ENCODE peak calls at places on chromosomes 2 and 18, in five cellular contexts. I is breast epithelium, S is pancreas, F is HFF-Myc, O is upper lobe of right lung. D is an unnamed sample.

GRCh38 chr2:216713691-216714411 is 18.5 kb upstream of the IGFBP5 start:
- DNase-seq in S (no peak), F (peak; percentile 61), O (no peak), I (peak; percentile 79), D (no peak)

GRCh38 chr2:151292124-151292523 is 2.7 kb upstream of the NMI start:
- DNase-seq in F (no peak), S (no peak), I (no peak), O (no peak), D (no peak)

GRCh38 chr18:58313491-58314032 is 269.5 kb downstream of the NEDD4L start:
- DNase-seq in O (no peak), F (no peak), S (peak; percentile 71), I (no peak), D (no peak)

GRCh38 chr2:190646780-190647626 is 1.9 kb upstream of the NAB1 start:
- DNase-seq in O (no peak), I (no peak), F (no peak), S (no peak), D (no peak)

GRCh38 chr2:208466920-208467298 is 60.3 kb downstream of the PTH2R start:
- DNase-seq in S (no peak), O (no peak), F (no peak), I (no peak), D (no peak)

GRCh38 chr18:28718696-28719095 is 541.8 kb upstream of the CDH2 start:
- DNase-seq in F (no peak), O (no peak), S (no peak), I (no peak), D (no peak)

GRCh38 chr2:166127217-166128155 is at the start of gene SCN1A:
- DNase-seq in F (peak; percentile 19), S (no peak), O (no peak), I (no peak), D (no peak)

GRCh38 chr18:74541703-74542555 is 7.6 kb downstream of the CNDP1 start:
- DNase-seq in F (no peak), I (peak; percentile 59), S (no peak), O (no peak), D (peak; percentile 16)

GRCh38 chr18:75161629-75162028 is 47.3 kb downstream of the PTGR3 start:
- DNase-seq in S (no peak), O (no peak), I (no peak), F (no peak), D (no peak)

GRCh38 chr2:175950512-175950911 is 51.6 kb downstream of the LNPK start:
- DNase-seq in F (no peak), S (no peak), O (no peak), I (no peak), D (no peak)

GRCh38 chr18:3931542-3932112 is 481.7 kb downstream of the TGIF1 start:
- DNase-seq in S (no peak), I (no peak), F (no peak), O (no peak), D (no peak)

GRCh38 chr2:63977904-63978303 is 41.3 kb downstream of the VPS54 start:
- DNase-seq in I (no peak), S (no peak), F (no peak), O (no peak), D (no peak)

GRCh38 chr18:46152436-46152807 is 48.2 kb downstream of the HAUS1 start:
- DNase-seq in F (no peak), O (no peak), S (no peak), I (peak; percentile 20), D (no peak)

GRCh38 chr2:239396881-239397681 is 3.7 kb downstream of the HDAC4 start:
- DNase-seq in S (no peak), I (no peak), F (no peak), O (peak; percentile 70), D (no peak)

GRCh38 chr2:236748385-236748784 is 178.8 kb downstream of the ACKR3 start:
- DNase-seq in F (no peak), O (no peak), I (no peak), S (no peak), D (peak; percentile 84)

DNA sequence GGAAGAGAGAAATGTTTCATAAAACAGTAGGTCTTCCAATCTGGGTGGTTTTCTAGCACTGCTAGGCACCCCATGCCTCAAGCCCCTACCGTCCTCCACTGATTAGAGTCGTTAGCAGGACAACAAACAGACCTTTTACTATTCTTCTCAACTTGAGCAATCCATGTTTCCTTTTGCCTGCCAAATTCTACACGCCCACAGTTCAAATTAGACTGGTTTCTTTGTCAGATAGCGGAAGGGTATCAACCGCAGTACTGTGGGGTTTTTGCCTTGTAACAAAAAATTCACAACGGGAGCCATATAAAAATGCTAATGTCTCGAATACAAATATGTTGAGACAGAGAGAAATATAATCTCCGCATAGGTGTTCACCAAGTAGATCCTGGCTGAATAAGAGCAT is 59.9 kb downstream of the VIT start:
- DNase-seq in O (no peak), F (no peak), S (no peak), I (no peak), D (no peak)
- TF ChIP-seq CTCF in O (no peak), F (no peak), S (no peak), I (no peak), D (no peak)

DNA sequence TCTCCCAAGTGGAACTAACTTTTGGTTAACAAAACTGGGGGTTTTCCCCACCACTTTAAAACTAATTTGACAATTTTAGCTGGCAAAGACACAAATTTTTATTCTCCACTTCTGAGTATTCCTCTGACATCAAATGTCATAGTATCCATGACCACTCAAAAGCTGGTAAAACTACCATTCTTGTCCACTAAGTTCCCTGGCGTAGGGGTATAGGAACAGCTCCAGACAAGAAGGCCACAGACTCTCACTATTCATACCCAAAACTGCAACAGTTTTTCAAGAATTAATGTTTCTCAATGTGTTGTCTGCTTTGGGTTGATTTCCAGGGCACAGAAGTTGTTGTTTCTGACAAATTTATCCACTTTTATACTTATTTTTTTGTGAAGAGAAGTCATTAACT is 43.1 kb upstream of the BAZ2B start:
- DNase-seq in F (no peak), O (no peak), S (no peak), I (no peak), D (no peak)
- TF ChIP-seq CTCF in F (no peak), O (no peak), S (no peak), I (no peak), D (no peak)

GRCh38 chr2:187174582-187174981 is 273.5 kb downstream of the CALCRL start:
- DNase-seq in O (no peak), F (no peak), S (no peak), I (no peak), D (no peak)
- TF ChIP-seq CTCF in O (peak; percentile 10), F (peak; percentile 54), S (no peak), I (no peak), D (peak; percentile 21)

DNA sequence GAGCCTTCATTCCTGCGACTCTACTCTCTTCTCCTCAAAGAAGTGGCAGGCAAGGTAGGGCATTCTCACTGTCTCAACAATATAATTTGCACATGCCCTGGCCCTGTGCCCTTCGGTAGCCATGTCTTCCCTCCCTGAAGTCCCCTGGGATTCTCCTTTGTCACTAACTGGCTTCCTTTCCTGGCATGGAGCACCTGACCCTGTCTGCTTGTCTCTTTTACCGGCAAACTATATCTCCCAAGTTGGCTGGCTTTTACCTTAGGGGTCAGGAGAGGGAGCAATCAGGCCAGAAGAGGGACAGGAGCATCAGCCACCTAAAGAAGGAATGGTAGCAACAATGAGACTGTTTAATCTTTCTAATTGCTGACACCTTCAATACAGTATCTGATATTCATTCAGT is 51.9 kb upstream of the RMDN2 start:
- DNase-seq in S (no peak), I (no peak), F (no peak), O (no peak), D (no peak)
- TF ChIP-seq CTCF in S (no peak), I (no peak), F (no peak), O (no peak), D (no peak)

DNA sequence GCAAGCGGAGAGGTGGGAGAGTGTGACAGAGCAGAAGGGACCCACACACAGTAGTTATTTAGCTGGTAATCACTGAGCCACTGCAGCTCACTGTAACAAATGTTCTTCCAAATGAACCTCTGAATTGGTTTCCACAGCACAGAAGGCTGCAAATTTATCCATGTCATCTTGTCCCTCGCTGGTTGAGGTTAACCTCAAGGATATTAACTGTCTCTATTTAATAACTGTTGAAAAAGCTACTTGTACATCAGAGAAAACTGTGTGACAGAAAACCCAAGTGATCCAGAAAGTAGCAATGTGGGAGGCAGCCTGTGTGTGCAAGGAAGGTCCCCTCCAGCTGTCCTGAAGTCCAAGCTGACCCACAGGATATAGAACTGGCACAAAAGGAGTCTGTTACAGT is 153.6 kb downstream of the DSEL start:
- DNase-seq in S (no peak), O (no peak), I (no peak), F (no peak), D (no peak)
- TF ChIP-seq CTCF in S (no peak), O (no peak), I (no peak), F (no peak), D (no peak)